ENCODE peak calls at places on chromosomes 3 and 15, in seven cellular contexts. One of them, this sample, is unnamed.

GRCh38 chr3:126371096-126371705 is 14.0 kb upstream of the KLF15 start:
- DNase-seq in foreskin fibroblast: no peak
- DNase-seq in AG10803: no peak
- DNase-seq in heart left ventricle: no peak
- DNase-seq in lower leg skin: no peak
- DNase-seq in mucosa of descending colon: no peak
- DNase-seq in upper lobe of right lung: peak
- DNase-seq in this sample: no peak

GRCh38 chr3:117661636-117662095 is 952.1 kb downstream of the TUSC7 start:
- DNase-seq in foreskin fibroblast: peak
- DNase-seq in AG10803: peak
- DNase-seq in heart left ventricle: no peak
- DNase-seq in lower leg skin: no peak
- DNase-seq in mucosa of descending colon: no peak
- DNase-seq in upper lobe of right lung: no peak
- DNase-seq in this sample: peak

GRCh38 chr3:37887824-37888223 is 26.1 kb downstream of the CTDSPL start:
- DNase-seq in foreskin fibroblast: no peak
- DNase-seq in AG10803: no peak
- DNase-seq in heart left ventricle: no peak
- DNase-seq in lower leg skin: no peak
- DNase-seq in mucosa of descending colon: no peak
- DNase-seq in upper lobe of right lung: no peak
- DNase-seq in this sample: no peak

GRCh38 chr15:33131880-33132279 is 62.6 kb downstream of the FMN1 start:
- DNase-seq in foreskin fibroblast: peak
- DNase-seq in AG10803: peak
- DNase-seq in heart left ventricle: no peak
- DNase-seq in lower leg skin: no peak
- DNase-seq in mucosa of descending colon: no peak
- DNase-seq in upper lobe of right lung: no peak
- DNase-seq in this sample: peak

GRCh38 chr15:101372149-101372577 is 77.1 kb upstream of the SNRPA1 start:
- DNase-seq in foreskin fibroblast: peak
- DNase-seq in AG10803: peak
- DNase-seq in heart left ventricle: no peak
- DNase-seq in lower leg skin: no peak
- DNase-seq in mucosa of descending colon: no peak
- DNase-seq in upper lobe of right lung: no peak
- DNase-seq in this sample: peak

GRCh38 chr15:48806151-48806550 is 4.7 kb downstream of the CEP152 start:
- DNase-seq in foreskin fibroblast: no peak
- DNase-seq in AG10803: peak
- DNase-seq in heart left ventricle: peak
- DNase-seq in lower leg skin: no peak
- DNase-seq in mucosa of descending colon: no peak
- DNase-seq in upper lobe of right lung: no peak
- DNase-seq in this sample: peak

GRCh38 chr3:174873832-174874231 is 14.7 kb downstream of the NAALADL2 start:
- DNase-seq in foreskin fibroblast: no peak
- DNase-seq in AG10803: no peak
- DNase-seq in heart left ventricle: no peak
- DNase-seq in lower leg skin: no peak
- DNase-seq in mucosa of descending colon: no peak
- DNase-seq in upper lobe of right lung: no peak
- DNase-seq in this sample: no peak

GRCh38 chr15:52154896-52155865 is 36.0 kb downstream of the GNB5 start:
- DNase-seq in foreskin fibroblast: no peak
- DNase-seq in AG10803: no peak
- DNase-seq in heart left ventricle: no peak
- DNase-seq in lower leg skin: no peak
- DNase-seq in mucosa of descending colon: no peak
- DNase-seq in upper lobe of right lung: no peak
- DNase-seq in this sample: no peak

GRCh38 chr3:49476563-49476962 is 6.5 kb downstream of the DAG1 start:
- DNase-seq in foreskin fibroblast: peak
- DNase-seq in AG10803: no peak
- DNase-seq in heart left ventricle: no peak
- DNase-seq in lower leg skin: no peak
- DNase-seq in mucosa of descending colon: no peak
- DNase-seq in upper lobe of right lung: no peak
- DNase-seq in this sample: peak

GRCh38 chr3:9248232-9249191 is 934 bp downstream of the SRGAP3 start:
- DNase-seq in foreskin fibroblast: no peak
- DNase-seq in AG10803: no peak
- DNase-seq in heart left ventricle: no peak
- DNase-seq in lower leg skin: no peak
- DNase-seq in mucosa of descending colon: peak
- DNase-seq in upper lobe of right lung: no peak
- DNase-seq in this sample: peak

GRCh38 chr3:188974856-188975611 is 196.7 kb upstream of the TPRG1 start:
- DNase-seq in foreskin fibroblast: peak
- DNase-seq in AG10803: peak
- DNase-seq in heart left ventricle: no peak
- DNase-seq in lower leg skin: no peak
- DNase-seq in mucosa of descending colon: no peak
- DNase-seq in upper lobe of right lung: no peak
- DNase-seq in this sample: peak

GRCh38 chr3:18079739-18080138 is 337.3 kb upstream of the TBC1D5 start:
- DNase-seq in foreskin fibroblast: peak
- DNase-seq in AG10803: no peak
- DNase-seq in heart left ventricle: no peak
- DNase-seq in lower leg skin: no peak
- DNase-seq in mucosa of descending colon: no peak
- DNase-seq in upper lobe of right lung: no peak
- DNase-seq in this sample: peak

GRCh38 chr3:18082551-18083272 is 340.3 kb upstream of the TBC1D5 start:
- DNase-seq in foreskin fibroblast: no peak
- DNase-seq in AG10803: no peak
- DNase-seq in heart left ventricle: no peak
- DNase-seq in lower leg skin: no peak
- DNase-seq in mucosa of descending colon: no peak
- DNase-seq in upper lobe of right lung: no peak
- DNase-seq in this sample: no peak

GRCh38 chr3:18080198-18080689 is 337.8 kb upstream of the TBC1D5 start:
- DNase-seq in foreskin fibroblast: peak
- DNase-seq in AG10803: peak
- DNase-seq in heart left ventricle: no peak
- DNase-seq in lower leg skin: no peak
- DNase-seq in mucosa of descending colon: no peak
- DNase-seq in upper lobe of right lung: no peak
- DNase-seq in this sample: peak

GRCh38 chr3:18076301-18076700 is 333.9 kb upstream of the TBC1D5 start:
- DNase-seq in foreskin fibroblast: no peak
- DNase-seq in AG10803: no peak
- DNase-seq in heart left ventricle: no peak
- DNase-seq in lower leg skin: no peak
- DNase-seq in mucosa of descending colon: no peak
- DNase-seq in upper lobe of right lung: no peak
- DNase-seq in this sample: no peak

DNA sequence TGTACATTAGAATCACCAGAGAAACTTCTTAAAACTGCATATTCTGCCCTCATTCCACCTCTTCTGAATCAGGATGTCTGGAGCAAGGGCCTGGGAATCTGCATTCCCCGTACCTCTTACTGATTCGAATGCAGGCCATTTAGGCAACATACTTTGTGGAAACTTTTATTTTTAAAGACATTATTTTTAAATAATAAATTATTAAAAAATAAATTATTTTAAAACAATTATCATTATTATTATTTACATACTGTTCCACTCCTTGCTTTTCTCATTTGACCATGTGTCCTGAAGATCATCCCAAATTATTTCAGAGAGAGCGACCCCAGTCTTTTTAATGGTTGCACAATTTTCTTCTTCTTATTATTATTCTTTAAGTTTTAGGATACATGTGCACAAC is 336.6 kb upstream of the TBC1D5 start:
- DNase-seq in foreskin fibroblast: no peak
- DNase-seq in AG10803: no peak
- DNase-seq in heart left ventricle: no peak
- DNase-seq in lower leg skin: no peak
- DNase-seq in mucosa of descending colon: no peak
- DNase-seq in upper lobe of right lung: no peak
- DNase-seq in this sample: no peak
- H3K4me3 ChIP-seq in foreskin fibroblast: no peak
- H3K4me3 ChIP-seq in AG10803: no peak
- H3K4me3 ChIP-seq in heart left ventricle: no peak
- H3K4me3 ChIP-seq in lower leg skin: no peak
- H3K4me3 ChIP-seq in mucosa of descending colon: no peak
- H3K4me3 ChIP-seq in upper lobe of right lung: no peak
- H3K4me3 ChIP-seq in this sample: no peak

GRCh38 chr3:47423548-47424145 is 42.8 kb downstream of the PTPN23 start:
- DNase-seq in foreskin fibroblast: no peak
- DNase-seq in AG10803: no peak
- DNase-seq in heart left ventricle: no peak
- DNase-seq in lower leg skin: no peak
- DNase-seq in mucosa of descending colon: peak
- DNase-seq in upper lobe of right lung: no peak
- DNase-seq in this sample: no peak

GRCh38 chr3:47424434-47425382 is 43.9 kb downstream of the PTPN23 start:
- DNase-seq in foreskin fibroblast: no peak
- DNase-seq in AG10803: no peak
- DNase-seq in heart left ventricle: no peak
- DNase-seq in lower leg skin: no peak
- DNase-seq in mucosa of descending colon: no peak
- DNase-seq in upper lobe of right lung: no peak
- DNase-seq in this sample: no peak

GRCh38 chr3:47421741-47422649 is 41.2 kb downstream of the PTPN23 start:
- DNase-seq in foreskin fibroblast: peak
- DNase-seq in AG10803: peak
- DNase-seq in heart left ventricle: peak
- DNase-seq in lower leg skin: no peak
- DNase-seq in mucosa of descending colon: peak
- DNase-seq in upper lobe of right lung: peak
- DNase-seq in this sample: peak

GRCh38 chr3:47420511-47421484 is 40.0 kb downstream of the PTPN23 start:
- DNase-seq in foreskin fibroblast: peak
- DNase-seq in AG10803: peak
- DNase-seq in heart left ventricle: peak
- DNase-seq in lower leg skin: peak
- DNase-seq in mucosa of descending colon: peak
- DNase-seq in upper lobe of right lung: peak
- DNase-seq in this sample: peak

GRCh38 chr3:47422743-47423142 is 41.9 kb downstream of the PTPN23 start:
- DNase-seq in foreskin fibroblast: no peak
- DNase-seq in AG10803: no peak
- DNase-seq in heart left ventricle: no peak
- DNase-seq in lower leg skin: no peak
- DNase-seq in mucosa of descending colon: no peak
- DNase-seq in upper lobe of right lung: no peak
- DNase-seq in this sample: no peak
- TF ChIP-seq CTCF in foreskin fibroblast: no peak
- TF ChIP-seq CTCF in AG10803: no peak
- TF ChIP-seq CTCF in heart left ventricle: no peak
- TF ChIP-seq CTCF in lower leg skin: no peak
- TF ChIP-seq CTCF in mucosa of descending colon: no peak
- TF ChIP-seq CTCF in upper lobe of right lung: no peak
- TF ChIP-seq CTCF in this sample: no peak

GRCh38 chr15:69082041-69082502 is 67.6 kb downstream of the NOX5 start:
- DNase-seq in foreskin fibroblast: peak
- DNase-seq in AG10803: peak
- DNase-seq in heart left ventricle: peak
- DNase-seq in lower leg skin: peak
- DNase-seq in mucosa of descending colon: no peak
- DNase-seq in upper lobe of right lung: no peak
- DNase-seq in this sample: peak
- H3K4me3 ChIP-seq in foreskin fibroblast: no peak
- H3K4me3 ChIP-seq in AG10803: no peak
- H3K4me3 ChIP-seq in heart left ventricle: no peak
- H3K4me3 ChIP-seq in lower leg skin: no peak
- H3K4me3 ChIP-seq in mucosa of descending colon: no peak
- H3K4me3 ChIP-seq in upper lobe of right lung: no peak
- H3K4me3 ChIP-seq in this sample: no peak

GRCh38 chr3:137032465-137033120 is 74.8 kb downstream of the IL20RB start:
- DNase-seq in foreskin fibroblast: peak
- DNase-seq in AG10803: peak
- DNase-seq in heart left ventricle: peak
- DNase-seq in lower leg skin: peak
- DNase-seq in mucosa of descending colon: peak
- DNase-seq in upper lobe of right lung: peak
- DNase-seq in this sample: peak

GRCh38 chr3:137041251-137041650 is 83.5 kb downstream of the IL20RB start:
- DNase-seq in foreskin fibroblast: no peak
- DNase-seq in AG10803: no peak
- DNase-seq in heart left ventricle: no peak
- DNase-seq in lower leg skin: no peak
- DNase-seq in mucosa of descending colon: no peak
- DNase-seq in upper lobe of right lung: no peak
- DNase-seq in this sample: no peak

GRCh38 chr3:137039570-137039969 is 81.8 kb downstream of the IL20RB start:
- DNase-seq in foreskin fibroblast: peak
- DNase-seq in AG10803: no peak
- DNase-seq in heart left ventricle: no peak
- DNase-seq in lower leg skin: no peak
- DNase-seq in mucosa of descending colon: no peak
- DNase-seq in upper lobe of right lung: no peak
- DNase-seq in this sample: peak

GRCh38 chr3:137035631-137036030 is 77.8 kb downstream of the IL20RB start:
- DNase-seq in foreskin fibroblast: no peak
- DNase-seq in AG10803: no peak
- DNase-seq in heart left ventricle: no peak
- DNase-seq in lower leg skin: no peak
- DNase-seq in mucosa of descending colon: no peak
- DNase-seq in upper lobe of right lung: no peak
- DNase-seq in this sample: peak
- TF ChIP-seq CTCF in foreskin fibroblast: peak
- TF ChIP-seq CTCF in AG10803: peak
- TF ChIP-seq CTCF in heart left ventricle: no peak
- TF ChIP-seq CTCF in lower leg skin: no peak
- TF ChIP-seq CTCF in mucosa of descending colon: no peak
- TF ChIP-seq CTCF in upper lobe of right lung: no peak
- TF ChIP-seq CTCF in this sample: peak

DNA sequence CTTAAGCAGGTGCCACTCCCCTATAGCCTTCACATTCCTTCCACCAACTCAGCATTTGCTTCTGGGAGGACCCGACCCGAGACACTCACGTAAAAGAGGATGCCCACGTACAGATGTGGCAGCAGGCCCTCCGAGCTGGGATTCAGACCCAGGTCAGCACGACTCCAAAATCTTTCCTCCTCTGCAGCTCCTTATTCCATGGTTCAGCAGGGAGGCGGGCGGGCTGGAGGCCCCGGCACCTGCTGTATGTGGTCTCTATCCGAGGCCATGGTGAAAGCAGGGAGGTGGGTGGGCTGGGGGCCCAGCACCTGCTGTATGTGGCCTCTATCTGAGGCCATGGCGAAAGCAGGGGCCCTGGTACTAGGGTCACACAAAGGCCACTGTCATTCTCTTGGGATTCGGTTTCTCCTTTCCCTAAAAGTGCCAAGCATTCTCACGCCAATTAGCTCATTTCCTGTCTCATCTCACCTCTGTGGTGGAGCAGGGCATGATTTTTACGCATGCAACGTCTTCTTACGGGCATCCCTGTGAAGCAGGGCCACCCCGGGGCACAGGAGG is 5.9 kb upstream of the MUC4 start:
- DNase-seq in foreskin fibroblast: no peak
- DNase-seq in AG10803: no peak
- DNase-seq in heart left ventricle: no peak
- DNase-seq in lower leg skin: no peak
- DNase-seq in mucosa of descending colon: no peak
- DNase-seq in upper lobe of right lung: no peak
- DNase-seq in this sample: no peak
- H3K4me3 ChIP-seq in foreskin fibroblast: no peak
- H3K4me3 ChIP-seq in AG10803: no peak
- H3K4me3 ChIP-seq in heart left ventricle: no peak
- H3K4me3 ChIP-seq in lower leg skin: no peak
- H3K4me3 ChIP-seq in mucosa of descending colon: no peak
- H3K4me3 ChIP-seq in upper lobe of right lung: no peak
- H3K4me3 ChIP-seq in this sample: no peak